ENCODE peak calls at places on chromosomes 7 and 10, in nine cellular contexts. M is GM06990, C is lower leg skin, I is HCT116, H is endodermal cell, V is A549, R is astrocyte of the spinal cord, E is fibroblast of the aortic adventitia, F is lower lobe of right lung. L is an unnamed sample.

GRCh38 chr7:80127412-80128150 is 7.0 kb upstream of the GNAI1 start:
- DNase-seq in C (no peak), V (no peak), E (no peak), R (no peak), H (peak; percentile 77), F (no peak), I (no peak), M (no peak), L (no peak)

GRCh38 chr7:29971566-29972314 is 17.9 kb downstream of the SCRN1 start:
- DNase-seq in R (no peak), V (no peak), M (no peak), E (peak; percentile 58), H (no peak), C (no peak), F (no peak), I (no peak), L (peak; percentile 5)

GRCh38 chr10:80697926-80698325 is 160.2 kb downstream of the SH2D4B start:
- DNase-seq in V (no peak), F (no peak), C (no peak), R (no peak), E (no peak), H (no peak), I (no peak), M (no peak), L (peak; percentile 25)

GRCh38 chr10:86586516-86586915 is 64.9 kb upstream of the WAPL start:
- DNase-seq in R (no peak), H (peak; percentile 35), E (no peak), F (no peak), C (no peak), I (no peak), M (no peak), V (no peak), L (no peak)

GRCh38 chr7:142745091-142745635 is 4.1 kb upstream of the PRSS1 start:
- DNase-seq in R (no peak), V (no peak), F (no peak), C (no peak), H (no peak), E (no peak), M (no peak), I (no peak), L (no peak)

GRCh38 chr7:32921896-32922295 is 30.3 kb upstream of the KBTBD2 start:
- DNase-seq in R (peak; percentile 35), F (no peak), H (no peak), E (peak; percentile 31), V (no peak), C (no peak), M (no peak), I (no peak), L (no peak)

GRCh38 chr7:110760341-110760740 is 330.6 kb upstream of the LRRN3 start:
- DNase-seq in E (no peak), C (no peak), I (no peak), H (no peak), M (no peak), V (no peak), R (no peak), F (no peak), L (no peak)

GRCh38 chr10:63456437-63457210 is 9.2 kb downstream of the JMJD1C start:
- DNase-seq in V (no peak), E (peak; percentile 77), R (peak; percentile 44), F (no peak), C (no peak), H (no peak), I (no peak), M (no peak), L (no peak)

GRCh38 chr10:45379891-45380540 is 6.0 kb downstream of the ALOX5 start:
- DNase-seq in E (no peak), H (no peak), I (no peak), V (no peak), R (no peak), M (no peak), F (peak; percentile 83), C (no peak), L (no peak)

GRCh38 chr10:119541459-119542356 is 811 bp downstream of the RGS10 start:
- DNase-seq in R (peak; percentile 16), E (peak; percentile 18), M (peak; percentile 61), F (peak; percentile 77), I (no peak), V (no peak), C (no peak), H (peak; percentile 66), L (no peak)

GRCh38 chr7:41693150-41693997 is 9.5 kb downstream of the INHBA start:
- DNase-seq in R (no peak), C (no peak), H (no peak), E (peak; percentile 69), V (no peak), M (no peak), F (no peak), I (no peak), L (no peak)

GRCh38 chr7:158395780-158396214 is 191.8 kb downstream of the PTPRN2 start:
- DNase-seq in C (no peak), H (peak; percentile 80), R (no peak), I (no peak), E (no peak), M (no peak), F (peak; percentile 49), V (peak; percentile 12), L (no peak)
- TF ChIP-seq CTCF in C (no peak), H (peak; percentile 47), R (no peak), I (no peak), E (no peak), M (no peak), F (no peak), V (no peak), L (no peak)

GRCh38 chr10:31320598-31321211 is 1.7 kb downstream of the ZEB1 start:
- DNase-seq in R (peak; percentile 65), C (peak; percentile 93), E (peak; percentile 72), V (peak; percentile 16), F (no peak), H (peak; percentile 57), I (no peak), M (peak; percentile 78), L (no peak)

GRCh38 chr10:31318854-31319601 is at the start of gene ZEB1:
- DNase-seq in E (peak; percentile 96), F (peak; percentile 86), V (peak; percentile 67), M (peak; percentile 91), C (peak; percentile 95), I (peak; percentile 91), R (peak; percentile 94), H (peak; percentile 95), L (peak; percentile 92)

GRCh38 chr10:31319602-31320178 is 674 bp downstream of the ZEB1 start:
- DNase-seq in C (no peak), M (no peak), R (no peak), H (no peak), I (no peak), E (no peak), F (no peak), V (no peak), L (no peak)

GRCh38 chr10:31321396-31321941 is 2.5 kb downstream of the ZEB1 start:
- DNase-seq in R (peak; percentile 29), V (no peak), F (no peak), I (no peak), M (no peak), H (no peak), C (no peak), E (peak; percentile 48), L (no peak)

DNA sequence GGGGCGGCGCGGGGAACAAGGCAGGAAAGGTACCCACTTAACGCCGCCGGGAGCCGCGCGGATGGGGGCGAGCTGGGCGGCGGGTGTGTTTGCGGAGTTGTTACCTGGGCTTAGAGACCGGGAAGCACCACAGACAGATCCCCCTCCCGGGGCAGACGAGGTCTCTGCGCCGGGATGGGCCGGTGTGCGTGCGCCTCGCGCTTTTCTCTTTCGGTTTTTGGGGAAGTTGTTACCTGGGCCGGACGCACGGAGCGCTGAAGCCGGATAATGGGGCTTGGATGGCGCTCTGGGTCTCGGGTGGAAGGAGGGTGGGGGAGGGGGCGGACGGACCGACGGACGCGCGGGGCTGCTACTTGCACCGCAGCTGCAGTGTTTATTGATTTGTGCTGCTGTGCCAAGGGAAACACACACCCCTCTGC is 1.2 kb downstream of the ZEB1 start:
- DNase-seq in H (peak; percentile 76), C (peak; percentile 84), M (peak; percentile 78), E (no peak), R (peak; percentile 50), V (peak; percentile 17), F (peak; percentile 60), I (no peak), L (peak; percentile 84)
- TF ChIP-seq CTCF in H (no peak), C (no peak), M (peak; percentile 16), E (no peak), R (peak; percentile 6), V (no peak), F (no peak), I (no peak), L (peak; percentile 4)

GRCh38 chr7:78226059-78226658 is 427.6 kb downstream of the PHTF2 start:
- DNase-seq in F (no peak), C (no peak), V (peak; percentile 15), E (peak; percentile 56), M (no peak), R (no peak), H (peak; percentile 89), I (peak; percentile 22), L (no peak)
- TF ChIP-seq CTCF in F (peak; percentile 40), C (no peak), V (peak; percentile 44), E (peak; percentile 54), M (peak; percentile 47), R (peak; percentile 56), H (peak; percentile 88), I (peak; percentile 67), L (peak; percentile 40)

GRCh38 chr7:94509879-94510581 is 421 bp downstream of the CASD1 start:
- DNase-seq in R (peak; percentile 67), C (peak; percentile 89), I (no peak), F (peak; percentile 80), V (peak; percentile 74), M (peak; percentile 86), H (peak; percentile 90), E (peak; percentile 59), L (peak; percentile 87)

GRCh38 chr7:94507462-94507861 is 2.1 kb upstream of the CASD1 start:
- DNase-seq in F (no peak), R (no peak), C (no peak), I (no peak), E (no peak), V (no peak), H (no peak), M (no peak), L (no peak)

GRCh38 chr7:94507962-94508361 is 1.6 kb upstream of the CASD1 start:
- DNase-seq in C (no peak), F (no peak), H (no peak), R (no peak), I (no peak), E (no peak), M (no peak), V (no peak), L (no peak)

GRCh38 chr7:94510582-94511456 is 1.2 kb downstream of the CASD1 start:
- DNase-seq in H (no peak), F (peak; percentile 50), V (peak; percentile 57), C (peak; percentile 84), I (no peak), M (no peak), R (peak; percentile 29), E (peak; percentile 22), L (no peak)

DNA sequence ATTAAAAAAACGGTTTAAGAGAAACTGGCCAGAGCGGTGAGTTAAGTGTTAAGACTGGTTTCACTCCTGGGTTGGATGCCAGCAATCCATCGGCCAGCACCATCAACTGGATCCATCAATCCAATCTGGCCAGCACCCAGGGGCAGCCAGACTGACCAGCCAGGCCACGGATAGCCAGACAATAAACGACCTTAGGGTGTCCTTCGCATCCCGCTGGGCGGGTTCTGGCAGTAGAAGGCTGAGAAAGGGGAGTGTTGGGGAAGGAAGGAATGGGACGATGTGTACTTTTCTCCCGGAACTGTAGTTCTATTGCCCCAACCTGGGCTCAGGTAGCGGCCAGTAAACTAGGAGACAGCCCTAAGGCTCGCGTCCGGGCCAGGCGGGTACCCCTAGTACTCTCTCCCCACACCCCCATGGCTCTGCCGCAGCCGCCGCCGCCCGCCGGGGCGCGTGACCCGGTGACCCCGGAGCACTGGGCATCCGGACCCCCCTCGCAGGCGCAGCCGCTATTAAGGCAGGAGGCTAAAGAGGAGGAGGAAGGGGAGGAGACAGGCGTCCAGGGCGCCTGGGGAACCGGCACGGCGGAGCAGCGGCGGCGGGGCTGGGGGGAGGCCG is at the start of gene CASD1:
- DNase-seq in F (peak; percentile 81), H (peak; percentile 85), R (peak; percentile 5), V (peak; percentile 60), E (peak; percentile 16), M (peak; percentile 75), C (peak; percentile 88), I (no peak), L (peak; percentile 86)
- TF ChIP-seq CTCF in F (no peak), H (no peak), R (no peak), V (no peak), E (no peak), M (no peak), C (no peak), I (no peak), L (no peak)

L was measured in osteocyte.